ENCODE peak calls at places on chromosome 11, in nine cellular contexts. N, K, B, M, E, L, X, W and R are unnamed samples.

GRCh38 chr11:125335101-125335500 is 161.0 kb downstream of the FEZ1 start:
- DNase-seq in N (no peak), K (no peak), B (no peak), M (no peak), E (no peak), L (no peak), X (no peak), W (no peak), R (no peak)

GRCh38 chr11:110134120-110134519 is 40.9 kb downstream of the ZC3H12C start:
- DNase-seq in N (no peak), K (no peak), B (no peak), M (no peak), E (no peak), L (no peak), X (no peak), W (peak), R (no peak)

GRCh38 chr11:103680861-103681260 is 355.6 kb upstream of the DDI1 start:
- DNase-seq in N (no peak), K (no peak), B (no peak), M (no peak), E (no peak), L (no peak), X (no peak), W (no peak), R (no peak)

GRCh38 chr11:100004541-100004940 is 682.5 kb upstream of the ARHGAP42 start:
- DNase-seq in N (no peak), K (no peak), B (no peak), M (no peak), E (no peak), L (no peak), X (no peak), W (peak), R (no peak)

GRCh38 chr11:66637557-66638176 is 836 bp upstream of the RBM4 start:
- DNase-seq in N (no peak), K (no peak), B (no peak), M (no peak), E (no peak), L (no peak), X (no peak), W (no peak), R (no peak)

GRCh38 chr11:46435679-46436078 is 44.1 kb upstream of the CHRM4 start:
- DNase-seq in N (no peak), K (no peak), B (no peak), M (no peak), E (no peak), L (no peak), X (no peak), W (no peak), R (no peak)

GRCh38 chr11:70270877-70271634 is 566 bp downstream of the PPFIA1 start:
- DNase-seq in N (peak), K (peak), B (peak), M (no peak), E (no peak), L (no peak), X (peak), W (peak), R (peak)

GRCh38 chr11:36509694-36510566 is at the start of gene TRAF6:
- DNase-seq in N (peak), K (peak), B (peak), M (peak), E (peak), L (peak), X (no peak), W (peak), R (peak)

GRCh38 chr11:132784441-132784840 is 747.9 kb downstream of the OPCML start:
- DNase-seq in N (no peak), K (no peak), B (no peak), M (no peak), E (peak), L (no peak), X (no peak), W (no peak), R (no peak)

GRCh38 chr11:114156766-114157165 is 97.3 kb downstream of the ZBTB16 start:
- DNase-seq in N (no peak), K (no peak), B (no peak), M (no peak), E (no peak), L (no peak), X (no peak), W (no peak), R (no peak)

GRCh38 chr11:7637447-7638157 is 35.7 kb downstream of the CYB5R2 start:
- DNase-seq in N (no peak), K (peak), B (no peak), M (no peak), E (no peak), L (peak), X (peak), W (no peak), R (peak)

GRCh38 chr11:369336-370018 is at the start of gene B4GALNT4:
- DNase-seq in N (no peak), K (no peak), B (peak), M (no peak), E (no peak), L (no peak), X (no peak), W (peak), R (no peak)

GRCh38 chr11:58649623-58650022 is 27.2 kb downstream of the CNTF start:
- DNase-seq in N (no peak), K (no peak), B (no peak), M (no peak), E (no peak), L (no peak), X (no peak), W (no peak), R (no peak)

GRCh38 chr11:85154294-85154693 is 472.9 kb downstream of the DLG2 start:
- DNase-seq in N (no peak), K (no peak), B (no peak), M (no peak), E (no peak), L (no peak), X (no peak), W (no peak), R (no peak)

GRCh38 chr11:2522636-2523255 is 77.9 kb downstream of the KCNQ1 start:
- DNase-seq in N (no peak), K (no peak), B (peak), M (no peak), E (peak), L (peak), X (no peak), W (no peak), R (no peak)

GRCh38 chr11:2518112-2518982 is 73.5 kb downstream of the KCNQ1 start:
- DNase-seq in N (no peak), K (no peak), B (peak), M (no peak), E (no peak), L (peak), X (no peak), W (no peak), R (no peak)

GRCh38 chr11:130533871-130534270 is 85.4 kb downstream of the ADAMTS15 start:
- DNase-seq in N (no peak), K (no peak), B (no peak), M (no peak), E (no peak), L (no peak), X (no peak), W (no peak), R (no peak)

GRCh38 chr11:64846998-64847666 is 2.7 kb upstream of the CDC42BPG start:
- DNase-seq in N (peak), K (peak), B (peak), M (peak), E (peak), L (peak), X (no peak), W (peak), R (no peak)